ENCODE peak calls at places on chromosomes 12 and 14, in eight cellular contexts. J is HCT116; M is SK-N-SH treated with all-trans-retinoic acid at 6 μM for 48 hours; N is activated naive CD8-positive, alpha-beta T cell treated with anti-CD3 and anti-CD28 coated beads, Interleukin-2, amount 50 U/mL, for 24 hours; K is central memory CD8-positive, alpha-beta T cell; E is Right ventricle myocardium superior; H is T-helper 17 cell; P is IMR-90. W is an unnamed sample.

GRCh38 chr12:240566-240965 is 22.1 kb downstream of the SLC6A13 start:
- ATAC-seq in J (no peak), M (no peak), N (no peak), K (no peak), E (no peak), H (no peak), P (no peak), W (no peak)

GRCh38 chr14:104404922-104405321 is 174.6 kb upstream of the C14orf180 start:
- ATAC-seq in J (no peak), M (no peak), N (no peak), K (no peak), E (no peak), H (no peak), P (no peak), W (no peak)

GRCh38 chr12:29759950-29760349 is 23.8 kb downstream of the TMTC1 start:
- ATAC-seq in J (no peak), M (no peak), N (no peak), K (no peak), E (no peak), H (no peak), P (no peak), W (no peak)

GRCh38 chr12:25245491-25245890 is 5.2 kb downstream of the KRAS start:
- ATAC-seq in J (no peak), M (no peak), N (no peak), K (no peak), E (no peak), H (no peak), P (no peak), W (no peak)

GRCh38 chr12:53025250-53025649 is 19.0 kb downstream of the EIF4B start:
- ATAC-seq in J (peak; percentile 46), M (no peak), N (no peak), K (no peak), E (no peak), H (no peak), P (no peak), W (no peak)

GRCh38 chr14:67473290-67474082 is 15.0 kb downstream of the TMEM229B start:
- ATAC-seq in J (no peak), M (no peak), N (no peak), K (no peak), E (no peak), H (no peak), P (no peak), W (no peak)

GRCh38 chr12:58247633-58248032 is 306.3 kb downstream of the ATP23 start:
- ATAC-seq in J (peak; percentile 73), M (peak; percentile 64), N (no peak), K (no peak), E (no peak), H (no peak), P (no peak), W (no peak)

GRCh38 chr12:94263011-94263786 is 114.8 kb downstream of the PLXNC1 start:
- ATAC-seq in J (no peak), M (no peak), N (peak; percentile 82), K (peak; percentile 59), E (peak; percentile 5), H (peak; percentile 88), P (no peak), W (peak; percentile 17)

GRCh38 chr14:95503365-95504134 is 12.9 kb downstream of the SYNE3 start:
- ATAC-seq in J (no peak), M (no peak), N (no peak), K (no peak), E (no peak), H (no peak), P (peak; percentile 10), W (no peak)

GRCh38 chr14:24172871-24173281 is 996 bp downstream of the REC8 start:
- ATAC-seq in J (no peak), M (no peak), N (no peak), K (no peak), E (no peak), H (no peak), P (no peak), W (peak; percentile 2)

GRCh38 chr14:103346286-103346685 is 12.2 kb downstream of the EIF5 start:
- ATAC-seq in J (no peak), M (peak; percentile 36), N (no peak), K (no peak), E (no peak), H (no peak), P (no peak), W (no peak)

GRCh38 chr12:104486943-104487819 is 30.4 kb downstream of the CHST11 start:
- ATAC-seq in J (no peak), M (no peak), N (no peak), K (no peak), E (peak; percentile 66), H (no peak), P (no peak), W (no peak)

GRCh38 chr12:106954462-106955376 is 988 bp upstream of the TMEM263 start:
- ATAC-seq in J (no peak), M (no peak), N (peak; percentile 18), K (peak; percentile 27), E (peak; percentile 3), H (peak; percentile 40), P (no peak), W (peak; percentile 27)

GRCh38 chr14:80003138-80003537 is 208.2 kb downstream of the DIO2 start:
- ATAC-seq in J (no peak), M (peak; percentile 79), N (no peak), K (no peak), E (no peak), H (no peak), P (peak; percentile 67), W (no peak)

GRCh38 chr12:66131067-66131688 is 628 bp upstream of the LLPH start:
- ATAC-seq in J (peak; percentile 22), M (peak; percentile 18), N (peak; percentile 69), K (peak; percentile 11), E (no peak), H (peak; percentile 66), P (no peak), W (peak; percentile 39)

GRCh38 chr14:83470466-83470865 is 1936.8 kb upstream of the SEL1L start:
- ATAC-seq in J (no peak), M (no peak), N (no peak), K (no peak), E (no peak), H (no peak), P (no peak), W (no peak)

GRCh38 chr14:37992489-37992888 is 215.2 kb upstream of the SSTR1 start:
- ATAC-seq in J (no peak), M (no peak), N (no peak), K (no peak), E (no peak), H (no peak), P (no peak), W (no peak)

W was measured in esophagus mucosa.